ENCODE peak calls at places on chromosomes 4 and X, in nine cellular contexts. One of them, this sample, is unnamed.

GRCh38 chr4:165864228-165864627 is 8.8 kb upstream of the TLL1 start:
- DNase-seq in NCI-H1092: no peak
- DNase-seq in T-cell: no peak
- DNase-seq in HuH-7.5: no peak
- DNase-seq in iris pigment epithelial cell: no peak
- DNase-seq in mesothelial cell of epicardium: no peak
- DNase-seq in AG04449: no peak
- DNase-seq in dermis blood vessel endothelial cell: peak; percentile 44
- DNase-seq in HS-5: no peak
- DNase-seq in this sample: no peak

GRCh38 chr4:94880976-94881375 is 123.2 kb downstream of the BMPR1B start:
- DNase-seq in dermis blood vessel endothelial cell: no peak
- DNase-seq in AG04449: no peak
- DNase-seq in NCI-H1092: no peak
- DNase-seq in iris pigment epithelial cell: peak; percentile 80
- DNase-seq in HS-5: no peak
- DNase-seq in HuH-7.5: no peak
- DNase-seq in mesothelial cell of epicardium: no peak
- DNase-seq in T-cell: no peak
- DNase-seq in this sample: peak; percentile 36

GRCh38 chr4:186762865-186763264 is 39.2 kb upstream of the FAT1 start:
- DNase-seq in HS-5: no peak
- DNase-seq in NCI-H1092: no peak
- DNase-seq in HuH-7.5: no peak
- DNase-seq in dermis blood vessel endothelial cell: no peak
- DNase-seq in T-cell: no peak
- DNase-seq in AG04449: no peak
- DNase-seq in iris pigment epithelial cell: no peak
- DNase-seq in mesothelial cell of epicardium: no peak
- DNase-seq in this sample: no peak

GRCh38 chrX:13087322-13088154 is 43.1 kb upstream of the FAM9C start:
- DNase-seq in T-cell: peak; percentile 55
- DNase-seq in dermis blood vessel endothelial cell: peak; percentile 87
- DNase-seq in NCI-H1092: no peak
- DNase-seq in AG04449: no peak
- DNase-seq in iris pigment epithelial cell: peak; percentile 91
- DNase-seq in HS-5: no peak
- DNase-seq in mesothelial cell of epicardium: no peak
- DNase-seq in HuH-7.5: no peak
- DNase-seq in this sample: no peak

GRCh38 chr4:156547891-156548290 is 423.7 kb downstream of the PDGFC start:
- DNase-seq in HuH-7.5: no peak
- DNase-seq in NCI-H1092: no peak
- DNase-seq in AG04449: no peak
- DNase-seq in dermis blood vessel endothelial cell: no peak
- DNase-seq in iris pigment epithelial cell: peak; percentile 46
- DNase-seq in HS-5: no peak
- DNase-seq in T-cell: no peak
- DNase-seq in mesothelial cell of epicardium: no peak
- DNase-seq in this sample: no peak

GRCh38 chr4:158020175-158020574 is 152.7 kb downstream of the GASK1B start:
- DNase-seq in T-cell: no peak
- DNase-seq in AG04449: peak; percentile 69
- DNase-seq in HuH-7.5: no peak
- DNase-seq in iris pigment epithelial cell: peak; percentile 95
- DNase-seq in dermis blood vessel endothelial cell: peak; percentile 94
- DNase-seq in mesothelial cell of epicardium: no peak
- DNase-seq in NCI-H1092: no peak
- DNase-seq in HS-5: peak; percentile 79
- DNase-seq in this sample: peak; percentile 88

GRCh38 chr4:151569650-151570049 is 160.7 kb downstream of the FHIP1A start:
- DNase-seq in dermis blood vessel endothelial cell: no peak
- DNase-seq in HuH-7.5: no peak
- DNase-seq in AG04449: no peak
- DNase-seq in mesothelial cell of epicardium: no peak
- DNase-seq in HS-5: no peak
- DNase-seq in iris pigment epithelial cell: no peak
- DNase-seq in T-cell: no peak
- DNase-seq in NCI-H1092: no peak
- DNase-seq in this sample: no peak

GRCh38 chrX:39818071-39818470 is 279.7 kb downstream of the BCOR start:
- DNase-seq in HuH-7.5: no peak
- DNase-seq in HS-5: no peak
- DNase-seq in dermis blood vessel endothelial cell: no peak
- DNase-seq in NCI-H1092: no peak
- DNase-seq in iris pigment epithelial cell: no peak
- DNase-seq in AG04449: no peak
- DNase-seq in mesothelial cell of epicardium: no peak
- DNase-seq in T-cell: no peak
- DNase-seq in this sample: no peak

GRCh38 chr4:172061204-172061603 is 248.0 kb downstream of the GALNTL6 start:
- DNase-seq in AG04449: no peak
- DNase-seq in iris pigment epithelial cell: no peak
- DNase-seq in mesothelial cell of epicardium: no peak
- DNase-seq in dermis blood vessel endothelial cell: no peak
- DNase-seq in HuH-7.5: no peak
- DNase-seq in NCI-H1092: no peak
- DNase-seq in HS-5: no peak
- DNase-seq in T-cell: no peak
- DNase-seq in this sample: no peak

GRCh38 chr4:7872264-7872771 is 67.3 kb downstream of the AFAP1 start:
- DNase-seq in NCI-H1092: peak; percentile 39
- DNase-seq in iris pigment epithelial cell: peak; percentile 93
- DNase-seq in mesothelial cell of epicardium: no peak
- DNase-seq in dermis blood vessel endothelial cell: no peak
- DNase-seq in AG04449: peak; percentile 90
- DNase-seq in HuH-7.5: no peak
- DNase-seq in T-cell: no peak
- DNase-seq in HS-5: peak; percentile 79
- DNase-seq in this sample: peak; percentile 67

GRCh38 chr4:94451669-94452475 is at the start of gene PDLIM5:
- DNase-seq in NCI-H1092: peak; percentile 79
- DNase-seq in HS-5: peak; percentile 55
- DNase-seq in iris pigment epithelial cell: peak; percentile 92
- DNase-seq in AG04449: no peak
- DNase-seq in mesothelial cell of epicardium: peak; percentile 87
- DNase-seq in T-cell: peak; percentile 82
- DNase-seq in HuH-7.5: peak; percentile 48
- DNase-seq in dermis blood vessel endothelial cell: peak; percentile 94
- DNase-seq in this sample: peak; percentile 57